ENCODE peak calls at places on chromosomes 3 and 15, in seven cellular contexts. G is skeletal muscle cell, L is AG08395, B is thoracic aorta, C is B cell, F is amygdala, Z is neural progenitor cell. T is an unnamed sample.

GRCh38 chr15:86327230-86327865 is 247.7 kb downstream of the AGBL1 start:
- DNase-seq in G (no peak), L (no peak), B (no peak), C (no peak), F (no peak), Z (no peak), T (no peak)

GRCh38 chr3:187403768-187404270 is 35.6 kb downstream of the RTP4 start:
- DNase-seq in G (peak; percentile 95), L (peak; percentile 88), B (peak; percentile 4), C (no peak), F (no peak), Z (no peak), T (no peak)

GRCh38 chr3:98343647-98344507 is 9.8 kb upstream of the OR5K4 start:
- DNase-seq in G (no peak), L (no peak), B (no peak), C (peak; percentile 4), F (no peak), Z (peak; percentile 81), T (peak; percentile 9)

GRCh38 chr3:168678730-168679129 is 583.0 kb upstream of the GOLIM4 start:
- DNase-seq in G (no peak), L (no peak), B (no peak), C (no peak), F (no peak), Z (no peak), T (no peak)

GRCh38 chr15:47846128-47846868 is 129.0 kb downstream of the SEMA6D start:
- DNase-seq in G (no peak), L (no peak), B (no peak), C (no peak), F (peak; percentile 33), Z (no peak), T (no peak)

GRCh38 chr3:81419196-81419595 is 342.2 kb downstream of the GBE1 start:
- DNase-seq in G (no peak), L (peak; percentile 54), B (no peak), C (no peak), F (no peak), Z (no peak), T (no peak)

GRCh38 chr15:101427606-101428487 is 61.7 kb downstream of the PCSK6 start:
- DNase-seq in G (no peak), L (no peak), B (no peak), C (no peak), F (no peak), Z (no peak), T (no peak)

GRCh38 chr15:90004671-90005070 is 3.5 kb downstream of the ZNF710 start:
- DNase-seq in G (peak; percentile 92), L (peak; percentile 95), B (no peak), C (no peak), F (no peak), Z (no peak), T (peak; percentile 46)

GRCh38 chr3:116005404-116005803 is 382.1 kb downstream of the GAP43 start:
- DNase-seq in G (peak; percentile 99), L (peak; percentile 95), B (no peak), C (no peak), F (no peak), Z (no peak), T (no peak)

GRCh38 chr3:128709038-128709437 is 16.9 kb upstream of the RAB7A start:
- DNase-seq in G (no peak), L (no peak), B (no peak), C (no peak), F (no peak), Z (no peak), T (no peak)

GRCh38 chr15:56869573-56869972 is 48.9 kb upstream of the TCF12 start:
- DNase-seq in G (no peak), L (peak; percentile 7), B (no peak), C (peak; percentile 49), F (peak; percentile 4), Z (peak; percentile 57), T (peak; percentile 57)

GRCh38 chr3:73284432-73284831 is 223.0 kb downstream of the EBLN2 start:
- DNase-seq in G (no peak), L (no peak), B (no peak), C (no peak), F (no peak), Z (peak; percentile 60), T (no peak)

GRCh38 chr3:150303776-150304175 is 104.3 kb upstream of the TSC22D2 start:
- DNase-seq in G (no peak), L (no peak), B (no peak), C (no peak), F (no peak), Z (peak; percentile 24), T (no peak)

GRCh38 chr3:45659661-45660566 is 29.3 kb upstream of the SACM1L start:
- DNase-seq in G (no peak), L (peak; percentile 73), B (no peak), C (peak; percentile 56), F (peak; percentile 15), Z (peak; percentile 68), T (peak; percentile 85)

GRCh38 chr3:58874248-58874741 is 175.5 kb downstream of the CFAP20DC start:
- DNase-seq in G (no peak), L (no peak), B (no peak), C (no peak), F (no peak), Z (no peak), T (no peak)

GRCh38 chr3:89107461-89108035 is at the start of gene EPHA3:
- DNase-seq in G (peak; percentile 38), L (peak; percentile 51), B (no peak), C (peak; percentile 67), F (peak; percentile 56), Z (peak; percentile 78), T (peak; percentile 52)

GRCh38 chr15:77421370-77421700 is 647 bp downstream of the HMG20A start:
- DNase-seq in G (no peak), L (no peak), B (no peak), C (no peak), F (no peak), Z (peak; percentile 9), T (peak; percentile 24)

GRCh38 chr15:40424483-40425115 is 16.2 kb upstream of the BAHD1 start:
- DNase-seq in G (no peak), L (no peak), B (no peak), C (no peak), F (no peak), Z (no peak), T (no peak)

GRCh38 chr3:88142094-88142624 is 7.6 kb upstream of the C3orf38 start:
- DNase-seq in G (peak; percentile 34), L (peak; percentile 6), B (no peak), C (no peak), F (no peak), Z (no peak), T (no peak)

GRCh38 chr3:31550452-31551251 is 17.9 kb downstream of the STT3B start:
- DNase-seq in G (no peak), L (peak; percentile 30), B (no peak), C (peak; percentile 55), F (no peak), Z (peak; percentile 36), T (no peak)

GRCh38 chr3:127263586-127264231 is 24.1 kb downstream of the PRR20G start:
- DNase-seq in G (no peak), L (no peak), B (no peak), C (no peak), F (no peak), Z (no peak), T (no peak)

GRCh38 chr3:142394921-142395622 is 52.8 kb downstream of the XRN1 start:
- DNase-seq in G (no peak), L (no peak), B (no peak), C (no peak), F (no peak), Z (no peak), T (no peak)

GRCh38 chr3:119018690-119019463 is 15.8 kb downstream of the IGSF11 start:
- DNase-seq in G (no peak), L (no peak), B (no peak), C (no peak), F (peak; percentile 64), Z (no peak), T (no peak)

GRCh38 chr15:87294854-87295253 is 961.7 kb downstream of the NTRK3 start:
- DNase-seq in G (no peak), L (no peak), B (no peak), C (no peak), F (no peak), Z (no peak), T (no peak)

GRCh38 chr3:196975349-196975748 is 6.7 kb upstream of the PIGZ start:
- DNase-seq in G (no peak), L (no peak), B (no peak), C (no peak), F (no peak), Z (no peak), T (no peak)

GRCh38 chr3:30523366-30523765 is 83.0 kb upstream of the TGFBR2 start:
- DNase-seq in G (no peak), L (no peak), B (no peak), C (no peak), F (no peak), Z (no peak), T (no peak)

GRCh38 chr3:13210221-13210975 is 137.2 kb upstream of the IQSEC1 start:
- DNase-seq in G (no peak), L (no peak), B (no peak), C (no peak), F (no peak), Z (peak; percentile 33), T (no peak)

GRCh38 chr3:50825841-50826240 is 151.1 kb downstream of the DOCK3 start:
- DNase-seq in G (no peak), L (peak; percentile 22), B (no peak), C (no peak), F (no peak), Z (no peak), T (no peak)

GRCh38 chr15:55289573-55290360 is at the start of gene RAB27A:
- DNase-seq in G (no peak), L (peak; percentile 66), B (no peak), C (peak; percentile 79), F (no peak), Z (peak; percentile 88), T (peak; percentile 84)

GRCh38 chr15:48650931-48651330 is 5.4 kb upstream of the FBN1 start:
- DNase-seq in G (no peak), L (no peak), B (no peak), C (no peak), F (no peak), Z (no peak), T (no peak)

GRCh38 chr15:58361291-58361759 is 70.5 kb upstream of the LIPC start:
- DNase-seq in G (peak; percentile 95), L (peak; percentile 88), B (no peak), C (no peak), F (no peak), Z (no peak), T (no peak)

GRCh38 chr3:172194702-172195392 is 155.5 kb downstream of the FNDC3B start:
- DNase-seq in G (no peak), L (peak; percentile 20), B (no peak), C (no peak), F (no peak), Z (peak; percentile 74), T (no peak)

GRCh38 chr15:75809986-75810750 is 33.1 kb upstream of the UBE2Q2 start:
- DNase-seq in G (no peak), L (peak; percentile 29), B (no peak), C (peak; percentile 28), F (no peak), Z (peak; percentile 57), T (peak; percentile 26)

GRCh38 chr3:27224197-27224596 is 145.0 kb downstream of the NEK10 start:
- DNase-seq in G (peak; percentile 65), L (peak; percentile 36), B (no peak), C (no peak), F (no peak), Z (no peak), T (no peak)

GRCh38 chr3:128296469-128297251 is 143.4 kb downstream of the EEFSEC start:
- DNase-seq in G (no peak), L (no peak), B (no peak), C (no peak), F (no peak), Z (no peak), T (no peak)

GRCh38 chr3:377158-377561 is 180.6 kb downstream of the CHL1 start:
- DNase-seq in G (no peak), L (no peak), B (no peak), C (peak; percentile 46), F (no peak), Z (peak; percentile 31), T (no peak)

GRCh38 chr3:140247775-140248174 is 312.8 kb downstream of the CLSTN2 start:
- DNase-seq in G (no peak), L (no peak), B (no peak), C (no peak), F (no peak), Z (no peak), T (no peak)

GRCh38 chr15:44535509-44536297 is 1.2 kb upstream of the EIF3J start:
- DNase-seq in G (no peak), L (no peak), B (no peak), C (peak; percentile 33), F (no peak), Z (peak; percentile 52), T (peak; percentile 32)

T was measured in transverse colon.